ENCODE peak calls at places on chromosomes 3 and 15, in seven cellular contexts. Q is IMR-90, X is neuronal stem cell, V is H9, B is H1, N is mesenchymal stem cell, O is trophoblast cell. Z is an unnamed sample.

GRCh38 chr3:190173426-190173825 is 52.7 kb upstream of the P3H2 start:
- DNase-seq in N (no peak), X (no peak), B (no peak), O (no peak), V (no peak), Q (no peak), Z (no peak)

GRCh38 chr15:100889359-100890058 is 9.9 kb downstream of the ALDH1A3 start:
- DNase-seq in X (no peak), B (no peak), V (no peak), Q (peak), O (peak), N (peak), Z (peak)

GRCh38 chr3:10548997-10549396 is 43.6 kb upstream of the ATP2B2 start:
- DNase-seq in V (peak), X (no peak), Q (no peak), B (no peak), O (no peak), N (no peak), Z (no peak)

GRCh38 chr15:48413304-48413703 is 82.1 kb downstream of the DUT start:
- DNase-seq in Q (peak), N (peak), V (no peak), X (no peak), O (no peak), B (no peak), Z (no peak)

GRCh38 chr15:69958494-69959134 is 139.1 kb downstream of the TLE3 start:
- DNase-seq in B (no peak), X (no peak), O (no peak), Q (no peak), V (peak), N (no peak), Z (peak)

GRCh38 chr15:76932090-76932966 is 779 bp downstream of the RCN2 start:
- DNase-seq in N (peak), B (no peak), V (no peak), X (no peak), Q (peak), O (no peak), Z (peak)

GRCh38 chr3:167733961-167734497 is 663 bp downstream of the PDCD10 start:
- DNase-seq in O (no peak), V (no peak), N (peak), Q (peak), B (no peak), X (no peak), Z (no peak)

GRCh38 chr15:68183886-68184285 is 21.2 kb downstream of the CALML4 start:
- DNase-seq in O (no peak), N (peak), V (no peak), X (no peak), B (no peak), Q (peak), Z (no peak)

GRCh38 chr3:192481638-192482037 is 245.7 kb downstream of the FGF12 start:
- DNase-seq in O (no peak), B (no peak), V (no peak), Q (peak), X (no peak), N (no peak), Z (no peak)

GRCh38 chr3:95711789-95712188 is 1102.6 kb upstream of the EPHA6 start:
- DNase-seq in B (no peak), O (no peak), V (no peak), N (no peak), Q (no peak), X (no peak), Z (no peak)

GRCh38 chr15:77144028-77144427 is 73.1 kb upstream of the TSPAN3 start:
- DNase-seq in V (no peak), O (no peak), B (no peak), Q (peak), X (no peak), N (peak), Z (peak)

GRCh38 chr3:66199089-66199473 is 21.7 kb upstream of the SLC25A26 start:
- DNase-seq in N (no peak), V (no peak), X (no peak), Q (no peak), O (no peak), B (no peak), Z (no peak)
- H3K4ac ChIP-seq in N (no peak), V (no peak), X (no peak), Q (no peak), O (no peak), B (no peak), Z (no peak)

DNA sequence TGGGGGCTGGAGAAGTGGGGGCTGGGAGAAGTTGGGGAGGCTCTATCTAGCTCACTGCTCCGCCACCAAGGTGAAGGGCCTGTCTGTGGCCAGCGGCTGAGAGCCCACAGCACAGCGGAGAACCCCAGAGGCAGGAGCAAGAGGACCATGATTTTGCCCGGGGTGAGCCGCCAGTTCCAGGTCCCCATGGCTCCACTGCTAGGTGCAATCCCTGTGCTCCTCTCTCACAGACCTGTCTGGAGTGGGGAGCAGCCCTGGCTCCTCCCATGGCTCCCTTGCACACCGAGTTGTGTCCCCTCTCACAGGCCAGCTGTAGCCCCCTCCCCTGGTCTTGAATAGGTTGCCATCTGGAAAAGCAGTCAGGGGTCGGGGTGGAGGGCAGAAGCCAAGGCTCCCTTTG is 4.6 kb upstream of the NRROS start:
- DNase-seq in O (no peak), B (no peak), Q (no peak), X (no peak), N (no peak), V (no peak), Z (no peak)
- H2AK5ac ChIP-seq in O (no peak), B (peak), Q (no peak), X (peak), N (no peak), V (no peak), Z (no peak)

GRCh38 chr15:96325579-96326331 is 4.7 kb upstream of the NR2F2 start:
- DNase-seq in X (no peak), O (no peak), B (no peak), V (no peak), N (peak), Q (peak), Z (peak)
- H3K4ac ChIP-seq in X (no peak), O (peak), B (no peak), V (no peak), N (peak), Q (peak), Z (no peak)

GRCh38 chr3:39573392-39573791 is 105.9 kb downstream of the MOBP start:
- DNase-seq in X (no peak), V (no peak), Q (no peak), B (no peak), O (no peak), N (no peak), Z (no peak)

GRCh38 chr3:39568508-39568907 is 101.0 kb downstream of the MOBP start:
- DNase-seq in B (no peak), V (no peak), X (no peak), O (no peak), Q (no peak), N (no peak), Z (no peak)

GRCh38 chr3:39569095-39569494 is 101.6 kb downstream of the MOBP start:
- DNase-seq in N (no peak), B (no peak), V (no peak), Q (no peak), O (no peak), X (no peak), Z (no peak)
- H2AK5ac ChIP-seq in N (no peak), B (no peak), V (no peak), Q (no peak), O (no peak), X (no peak), Z (peak)

GRCh38 chr15:34584996-34585395 is 1.5 kb upstream of the GOLGA8B start:
- DNase-seq in N (no peak), Q (no peak), O (no peak), B (no peak), V (no peak), X (no peak), Z (no peak)
- H3K4ac ChIP-seq in N (no peak), Q (no peak), O (no peak), B (no peak), V (no peak), X (no peak), Z (no peak)

GRCh38 chr3:50121416-50122032 is 32.8 kb downstream of the RBM5 start:
- DNase-seq in V (peak), B (peak), X (peak), N (peak), Q (peak), O (peak), Z (peak)
- H2AK5ac ChIP-seq in V (no peak), B (no peak), X (peak), N (no peak), Q (no peak), O (no peak), Z (no peak)

DNA sequence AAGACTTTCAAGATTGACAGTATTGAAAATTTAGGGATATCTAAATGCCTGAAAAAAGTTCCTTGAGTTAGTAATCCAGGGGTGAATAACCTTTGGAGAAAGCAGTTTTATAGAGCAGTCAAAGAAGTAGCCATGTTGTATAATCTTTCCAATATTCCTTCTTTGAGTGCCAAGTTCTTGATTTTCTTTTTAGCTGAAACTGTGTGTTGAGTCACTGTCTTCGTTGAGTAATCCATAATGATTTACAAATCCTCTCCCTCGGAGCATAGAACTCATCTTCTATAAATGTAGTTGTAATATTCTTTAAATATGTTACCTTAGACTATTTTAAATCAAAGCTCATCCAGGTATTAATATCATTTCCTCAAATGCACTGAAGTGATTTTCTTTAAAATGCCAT is 135.2 kb downstream of the BBX start:
- DNase-seq in Q (peak), B (no peak), N (no peak), O (no peak), X (no peak), V (no peak), Z (no peak)
- H3K4ac ChIP-seq in Q (no peak), B (no peak), N (no peak), O (no peak), X (no peak), V (no peak), Z (no peak)

GRCh38 chr3:59374091-59374490 is 324.3 kb upstream of the CFAP20DC start:
- DNase-seq in O (no peak), B (no peak), N (no peak), V (no peak), X (no peak), Q (no peak), Z (no peak)
- H2AK5ac ChIP-seq in O (no peak), B (no peak), N (no peak), V (no peak), X (no peak), Q (no peak), Z (no peak)

GRCh38 chr3:141368062-141368924 is at the start of gene ZBTB38:
- DNase-seq in B (peak), V (peak), X (peak), Q (peak), N (peak), O (peak), Z (peak)

GRCh38 chr3:141366285-141367037 is 1.8 kb upstream of the ZBTB38 start:
- DNase-seq in O (no peak), V (no peak), B (no peak), N (peak), X (no peak), Q (peak), Z (no peak)

GRCh38 chr3:141370065-141370533 is 1.8 kb downstream of the ZBTB38 start:
- DNase-seq in B (no peak), Q (peak), X (peak), V (peak), N (peak), O (peak), Z (peak)

GRCh38 chr3:141367038-141367730 is 1.1 kb upstream of the ZBTB38 start:
- DNase-seq in B (no peak), N (peak), V (no peak), O (peak), X (no peak), Q (peak), Z (no peak)

DNA sequence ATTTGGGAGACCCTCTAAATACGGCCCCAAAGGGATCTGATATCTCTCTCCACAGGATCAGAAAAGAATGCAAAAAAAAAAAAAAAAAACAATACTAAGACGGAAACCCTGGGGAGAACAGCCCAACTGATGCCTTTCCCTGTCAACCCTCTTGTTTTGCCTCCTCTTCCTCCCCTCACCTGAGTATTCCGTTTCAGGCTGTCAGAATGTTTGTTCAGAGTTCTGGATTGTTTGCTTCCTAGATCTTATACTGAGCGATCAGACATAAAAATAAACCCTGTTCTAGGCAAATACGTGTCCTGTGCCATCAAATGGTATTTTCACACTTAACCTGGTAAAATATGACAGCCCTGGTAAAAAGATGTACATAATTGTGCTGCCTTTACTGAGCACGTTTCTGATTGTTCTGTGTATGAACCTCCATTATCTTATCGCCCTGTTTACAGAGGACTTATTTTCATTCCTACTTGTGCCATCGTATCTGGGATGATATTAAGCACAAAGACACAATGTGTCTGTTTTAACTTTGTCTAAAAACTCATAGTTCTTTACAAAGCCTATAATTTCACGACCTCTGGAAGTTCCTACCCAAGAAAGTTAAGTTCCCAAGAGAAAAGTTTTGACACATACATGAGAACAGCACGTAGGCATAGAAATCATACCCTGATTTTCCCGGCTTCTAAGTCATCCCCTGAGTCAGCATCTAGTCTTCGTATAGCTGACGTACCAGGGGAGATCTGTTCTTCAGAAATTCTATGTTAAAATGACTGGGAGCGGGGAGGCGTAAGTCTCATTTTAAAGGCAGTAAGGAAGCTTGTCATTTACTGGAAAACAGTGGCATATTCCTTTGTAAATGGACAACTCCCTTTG is 856 bp downstream of the ZBTB38 start:
- DNase-seq in N (peak), Q (peak), X (no peak), B (no peak), V (no peak), O (peak), Z (no peak)
- H3K4ac ChIP-seq in N (peak), Q (peak), X (no peak), B (no peak), V (no peak), O (peak), Z (no peak)